ENCODE peak calls at places on chromosomes 7 and 10, in eight cellular contexts. T, E, C, G, P, Q, O and Y are unnamed samples.

GRCh38 chr7:71132521-71133231 is 732 bp downstream of the GALNT17 start:
- DNase-seq in T (no peak), E (no peak), C (no peak), G (no peak), P (no peak), Q (no peak), O (no peak), Y (no peak)

GRCh38 chr10:96205580-96205979 is 65.8 kb downstream of the BLNK start:
- DNase-seq in T (no peak), E (no peak), C (no peak), G (no peak), P (no peak), Q (no peak), O (no peak), Y (no peak)

GRCh38 chr10:113524120-113524519 is 28.7 kb upstream of the HABP2 start:
- DNase-seq in T (no peak), E (no peak), C (no peak), G (no peak), P (no peak), Q (no peak), O (peak; percentile 7), Y (no peak)

GRCh38 chr10:129642427-129642826 is 175.4 kb downstream of the MGMT start:
- DNase-seq in T (no peak), E (peak; percentile 10), C (no peak), G (no peak), P (no peak), Q (no peak), O (peak; percentile 12), Y (no peak)

GRCh38 chr10:127198307-127198706 is 1.9 kb upstream of the INSYN2A start:
- DNase-seq in T (no peak), E (no peak), C (no peak), G (no peak), P (no peak), Q (no peak), O (no peak), Y (no peak)

GRCh38 chr7:108441392-108441955 is 14.8 kb downstream of the NRCAM start:
- DNase-seq in T (no peak), E (no peak), C (no peak), G (no peak), P (no peak), Q (no peak), O (no peak), Y (no peak)

GRCh38 chr10:33134011-33134751 is 176.2 kb upstream of the ITGB1 start:
- DNase-seq in T (peak; percentile 69), E (peak; percentile 99), C (peak; percentile 44), G (peak; percentile 79), P (no peak), Q (no peak), O (peak; percentile 100), Y (peak; percentile 79)

GRCh38 chr7:64744680-64745079 is 49.5 kb upstream of the ZNF138 start:
- DNase-seq in T (no peak), E (no peak), C (no peak), G (no peak), P (no peak), Q (no peak), O (peak; percentile 23), Y (no peak)

GRCh38 chr10:32056136-32057040 is at the start of gene KIF5B:
- DNase-seq in T (peak; percentile 93), E (peak; percentile 60), C (peak; percentile 64), G (peak; percentile 90), P (peak; percentile 63), Q (peak; percentile 91), O (peak; percentile 84), Y (peak; percentile 89)

GRCh38 chr7:1592299-1592842 is 22.5 kb upstream of the PSMG3 start:
- DNase-seq in T (no peak), E (no peak), C (no peak), G (no peak), P (no peak), Q (no peak), O (no peak), Y (no peak)

GRCh38 chr7:38374507-38374906 is 101.1 kb upstream of the TARP start:
- DNase-seq in T (no peak), E (no peak), C (no peak), G (no peak), P (peak; percentile 4), Q (peak; percentile 23), O (no peak), Y (peak; percentile 63)